ENCODE peak calls at places on chromosomes 12 and 14, in nine cellular contexts. One of them, this sample, is unnamed.
A peak's percentile ranks its signal among the peaks of the same experiment; 100 is the strongest.

GRCh38 chr12:130514149-130514551 is 176.5 kb downstream of the PIWIL1 start:
- DNase-seq in effector memory CD8-positive, alpha-beta T cell: no peak
- DNase-seq in neuronal stem cell: no peak
- DNase-seq in T1000: no peak
- DNase-seq in dermis microvascular lymphatic vessel endothelial cell: no peak
- DNase-seq in WTC11: peak; percentile 52
- DNase-seq in psoas muscle: no peak
- DNase-seq in thoracic aorta: no peak
- DNase-seq in caudate nucleus: no peak
- DNase-seq in this sample: no peak

GRCh38 chr12:85190728-85191127 is 89.3 kb upstream of the ALX1 start:
- DNase-seq in effector memory CD8-positive, alpha-beta T cell: no peak
- DNase-seq in neuronal stem cell: no peak
- DNase-seq in T1000: no peak
- DNase-seq in dermis microvascular lymphatic vessel endothelial cell: no peak
- DNase-seq in WTC11: no peak
- DNase-seq in psoas muscle: no peak
- DNase-seq in thoracic aorta: no peak
- DNase-seq in caudate nucleus: no peak
- DNase-seq in this sample: no peak

GRCh38 chr12:121812921-121813896 is 9.4 kb downstream of the SETD1B start:
- DNase-seq in effector memory CD8-positive, alpha-beta T cell: no peak
- DNase-seq in neuronal stem cell: no peak
- DNase-seq in T1000: no peak
- DNase-seq in dermis microvascular lymphatic vessel endothelial cell: peak; percentile 24
- DNase-seq in WTC11: peak; percentile 44
- DNase-seq in psoas muscle: peak; percentile 54
- DNase-seq in thoracic aorta: no peak
- DNase-seq in caudate nucleus: no peak
- DNase-seq in this sample: no peak

GRCh38 chr14:36515896-36516718 is 3.9 kb downstream of the NKX2-1 start:
- DNase-seq in effector memory CD8-positive, alpha-beta T cell: no peak
- DNase-seq in neuronal stem cell: no peak
- DNase-seq in T1000: no peak
- DNase-seq in dermis microvascular lymphatic vessel endothelial cell: no peak
- DNase-seq in WTC11: no peak
- DNase-seq in psoas muscle: no peak
- DNase-seq in thoracic aorta: no peak
- DNase-seq in caudate nucleus: no peak
- DNase-seq in this sample: peak; percentile 71

GRCh38 chr12:15590180-15590826 is 198.9 kb downstream of the EPS8 start:
- DNase-seq in effector memory CD8-positive, alpha-beta T cell: peak; percentile 35
- DNase-seq in neuronal stem cell: peak; percentile 59
- DNase-seq in T1000: peak; percentile 45
- DNase-seq in dermis microvascular lymphatic vessel endothelial cell: peak; percentile 68
- DNase-seq in WTC11: peak; percentile 16
- DNase-seq in psoas muscle: peak; percentile 49
- DNase-seq in thoracic aorta: no peak
- DNase-seq in caudate nucleus: peak; percentile 55
- DNase-seq in this sample: peak; percentile 46

GRCh38 chr12:128047266-128048060 is 219.5 kb upstream of the TMEM132C start:
- DNase-seq in effector memory CD8-positive, alpha-beta T cell: no peak
- DNase-seq in neuronal stem cell: no peak
- DNase-seq in T1000: no peak
- DNase-seq in dermis microvascular lymphatic vessel endothelial cell: no peak
- DNase-seq in WTC11: no peak
- DNase-seq in psoas muscle: no peak
- DNase-seq in thoracic aorta: no peak
- DNase-seq in caudate nucleus: no peak
- DNase-seq in this sample: no peak

GRCh38 chr14:86057018-86057667 is 527.2 kb downstream of the FLRT2 start:
- DNase-seq in effector memory CD8-positive, alpha-beta T cell: no peak
- DNase-seq in neuronal stem cell: no peak
- DNase-seq in T1000: no peak
- DNase-seq in dermis microvascular lymphatic vessel endothelial cell: peak; percentile 39
- DNase-seq in WTC11: peak; percentile 30
- DNase-seq in psoas muscle: no peak
- DNase-seq in thoracic aorta: no peak
- DNase-seq in caudate nucleus: no peak
- DNase-seq in this sample: peak; percentile 15

GRCh38 chr12:65540140-65540539 is 261.7 kb downstream of the MSRB3 start:
- DNase-seq in effector memory CD8-positive, alpha-beta T cell: no peak
- DNase-seq in neuronal stem cell: no peak
- DNase-seq in T1000: no peak
- DNase-seq in dermis microvascular lymphatic vessel endothelial cell: no peak
- DNase-seq in WTC11: no peak
- DNase-seq in psoas muscle: no peak
- DNase-seq in thoracic aorta: no peak
- DNase-seq in caudate nucleus: no peak
- DNase-seq in this sample: no peak

GRCh38 chr12:116964740-116965090 is 54.0 kb downstream of the FBXW8 start:
- DNase-seq in effector memory CD8-positive, alpha-beta T cell: no peak
- DNase-seq in neuronal stem cell: no peak
- DNase-seq in T1000: no peak
- DNase-seq in dermis microvascular lymphatic vessel endothelial cell: no peak
- DNase-seq in WTC11: no peak
- DNase-seq in psoas muscle: no peak
- DNase-seq in thoracic aorta: no peak
- DNase-seq in caudate nucleus: no peak
- DNase-seq in this sample: no peak

This sample was measured in thyroid gland.